ENCODE peak calls at places on chromosomes 4 and X, in ten cellular contexts. T is colonic mucosa, Q is ovary, D is glutamatergic neuron, K is left ventricle myocardium inferior, M is MCF 10A, Z is WTC11, A is tibial nerve, H is GM20000, O is GM13977. G is an unnamed sample.

GRCh38 chrX:80216086-80216485 is 201.5 kb downstream of the TBX22 start:
- DNase-seq in T (no peak), Q (no peak), D (no peak), K (no peak), M (peak; percentile 84), Z (no peak), A (no peak), H (no peak), O (no peak), G (no peak)

GRCh38 chr4:176654565-176655216 is 138.0 kb downstream of the VEGFC start:
- DNase-seq in T (no peak), Q (no peak), D (no peak), K (no peak), M (no peak), Z (no peak), A (no peak), H (no peak), O (no peak), G (no peak)

GRCh38 chr4:145681956-145682355 is 2.0 kb downstream of the C4orf51 start:
- DNase-seq in T (no peak), Q (no peak), D (no peak), K (no peak), M (peak; percentile 6), Z (no peak), A (no peak), H (no peak), O (no peak), G (no peak)

GRCh38 chrX:128653524-128653923 is 601.3 kb upstream of the ACTRT1 start:
- DNase-seq in T (no peak), Q (no peak), D (no peak), K (no peak), M (no peak), Z (no peak), A (no peak), H (no peak), O (no peak), G (no peak)

GRCh38 chr4:87068591-87069021 is 133.8 kb downstream of the AFF1 start:
- DNase-seq in T (no peak), Q (no peak), D (no peak), K (no peak), M (no peak), Z (no peak), A (no peak), H (no peak), O (no peak), G (no peak)

GRCh38 chr4:93066746-93067145 is 761.8 kb upstream of the ATOH1 start:
- DNase-seq in T (no peak), Q (no peak), D (no peak), K (no peak), M (peak; percentile 29), Z (no peak), A (no peak), H (no peak), O (no peak), G (no peak)

GRCh38 chrX:68584221-68584620 is 63.2 kb upstream of the STARD8 start:
- DNase-seq in T (no peak), Q (no peak), D (no peak), K (no peak), M (no peak), Z (no peak), A (no peak), H (no peak), O (no peak), G (no peak)

GRCh38 chrX:143873343-143873742 is 10.5 kb upstream of the UBE2NL start:
- DNase-seq in T (no peak), Q (no peak), D (no peak), K (no peak), M (peak; percentile 84), Z (no peak), A (no peak), H (no peak), O (no peak), G (no peak)

DNA sequence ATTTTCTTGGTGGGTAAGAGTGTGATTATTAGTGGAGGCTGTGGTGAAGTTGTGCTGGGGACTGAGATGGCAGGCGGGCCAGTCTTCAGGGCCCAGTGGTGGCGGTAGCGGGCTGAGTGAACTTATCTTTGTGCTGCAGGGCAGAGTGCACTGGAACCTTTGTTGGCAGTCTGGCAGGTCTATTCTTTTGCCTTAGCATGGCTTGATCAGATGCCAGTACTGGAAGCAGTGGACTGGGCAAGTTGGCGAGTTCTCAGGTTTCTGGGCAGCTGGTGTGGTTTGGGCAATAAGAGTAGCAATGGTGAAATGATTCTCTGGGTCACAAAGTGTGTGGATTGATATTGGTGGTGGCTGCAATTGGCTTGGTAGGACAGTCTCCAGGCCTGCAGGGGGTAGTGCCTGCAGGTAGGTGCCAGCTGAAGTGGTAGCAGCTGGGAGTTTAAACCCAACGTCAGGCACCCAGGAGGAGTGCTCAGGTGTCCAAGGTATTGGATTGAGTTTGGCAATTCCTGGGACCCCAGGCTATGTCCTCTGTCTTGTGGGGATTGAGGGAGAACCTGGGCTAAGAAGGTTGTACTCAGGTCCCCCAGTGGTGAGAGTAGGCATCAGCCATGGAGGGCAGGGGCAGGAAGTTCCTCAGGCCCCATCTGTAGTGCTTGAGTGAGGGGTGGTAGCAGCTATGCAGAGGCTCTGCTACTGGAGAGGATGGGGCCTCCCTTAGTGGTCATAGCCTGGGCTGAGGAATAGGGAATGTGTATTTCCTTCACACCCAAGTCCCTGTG is 34.9 kb upstream of the SLC25A14 start:
- DNase-seq in T (no peak), Q (no peak), D (no peak), K (no peak), M (no peak), Z (no peak), A (no peak), H (no peak), O (no peak), G (no peak)
- TF ChIP-seq CTCF in T (no peak), Q (no peak), D (no peak), K (no peak), M (no peak), Z (no peak), A (no peak), H (no peak), O (no peak), G (no peak)

GRCh38 chrX:47633671-47634590 is 4.2 kb upstream of the CFP start:
- DNase-seq in T (no peak), Q (no peak), D (no peak), K (no peak), M (no peak), Z (no peak), A (no peak), H (no peak), O (no peak), G (no peak)

GRCh38 chrX:47638816-47639215 is 9.1 kb upstream of the CFP start:
- DNase-seq in T (no peak), Q (no peak), D (no peak), K (no peak), M (no peak), Z (no peak), A (no peak), H (no peak), O (no peak), G (no peak)

GRCh38 chrX:47634871-47635575 is 5.3 kb upstream of the CFP start:
- DNase-seq in T (no peak), Q (no peak), D (no peak), K (no peak), M (no peak), Z (no peak), A (no peak), H (no peak), O (no peak), G (no peak)

GRCh38 chrX:47632664-47633063 is 2.9 kb upstream of the CFP start:
- DNase-seq in T (no peak), Q (no peak), D (no peak), K (no peak), M (no peak), Z (no peak), A (no peak), H (no peak), O (no peak), G (no peak)

DNA sequence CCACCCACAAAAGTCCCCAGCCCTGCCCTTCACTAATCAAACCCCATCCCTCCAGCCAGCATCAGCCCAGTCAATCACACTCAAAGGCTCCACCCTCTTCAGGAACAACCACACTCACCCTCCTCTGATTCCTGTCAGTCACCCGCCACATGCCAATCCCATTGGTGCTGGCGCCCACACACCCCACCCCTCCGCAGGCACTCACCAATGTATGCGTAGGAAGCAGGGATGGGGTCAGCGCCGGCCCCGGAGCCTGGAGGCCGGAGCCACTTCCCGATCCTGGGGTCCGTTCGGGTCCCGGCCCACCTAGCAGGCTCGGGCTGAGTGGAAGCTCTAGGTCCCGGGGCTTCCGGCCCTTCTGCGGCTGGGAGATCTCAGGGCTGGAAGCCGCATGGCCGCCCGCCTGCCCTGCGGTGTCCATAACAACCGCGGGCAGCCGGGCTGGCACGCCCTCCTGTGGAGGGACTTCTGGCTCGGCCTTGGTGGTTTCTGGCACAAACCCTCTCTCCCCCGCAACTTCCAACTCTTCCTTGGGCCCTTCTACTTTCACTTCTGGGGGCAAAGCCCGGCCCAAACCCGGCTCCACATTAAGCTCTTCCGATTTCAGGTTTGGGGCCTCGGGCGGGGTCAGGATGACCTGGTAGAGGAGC is 7.9 kb upstream of the CFP start:
- DNase-seq in T (peak; percentile 53), Q (peak; percentile 28), D (no peak), K (peak; percentile 25), M (no peak), Z (peak; percentile 70), A (no peak), H (peak; percentile 74), O (peak; percentile 70), G (no peak)
- TF ChIP-seq CTCF in T (no peak), Q (no peak), D (no peak), K (no peak), M (no peak), Z (no peak), A (no peak), H (peak; percentile 3), O (peak; percentile 45), G (no peak)

DNA sequence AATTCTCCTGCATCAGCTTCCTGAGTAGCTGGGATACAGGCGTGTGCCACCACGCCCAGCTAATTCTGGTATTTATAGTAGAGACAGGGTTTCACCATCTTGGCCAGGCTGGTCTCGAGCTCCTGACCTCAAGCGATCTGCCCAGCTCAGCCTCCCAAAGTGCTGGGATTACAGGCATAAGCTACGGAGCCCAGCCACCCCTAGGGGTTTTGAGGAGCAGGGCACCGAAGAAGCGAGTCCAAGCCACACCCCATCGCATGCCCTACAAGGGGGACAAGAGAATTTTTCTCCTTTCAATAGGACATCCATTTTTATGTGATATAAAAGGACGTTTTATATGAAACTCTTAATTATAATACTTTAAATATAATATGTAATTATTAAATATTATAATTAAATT is 13.9 kb upstream of the KLF3 start:
- DNase-seq in T (no peak), Q (no peak), D (no peak), K (no peak), M (no peak), Z (no peak), A (no peak), H (no peak), O (no peak), G (no peak)
- TF ChIP-seq CTCF in T (no peak), Q (no peak), D (no peak), K (no peak), M (no peak), Z (no peak), A (no peak), H (no peak), O (no peak), G (no peak)

GRCh38 chrX:72604112-72604511 is 31.5 kb upstream of the HDAC8 start:
- DNase-seq in T (no peak), Q (no peak), D (no peak), K (no peak), M (no peak), Z (no peak), A (no peak), H (peak; percentile 2), O (no peak), G (no peak)

GRCh38 chrX:72604705-72605104 is 32.1 kb upstream of the HDAC8 start:
- DNase-seq in T (no peak), Q (no peak), D (no peak), K (no peak), M (no peak), Z (no peak), A (no peak), H (no peak), O (no peak), G (no peak)

GRCh38 chrX:72609313-72609712 is 36.7 kb upstream of the HDAC8 start:
- DNase-seq in T (no peak), Q (no peak), D (no peak), K (no peak), M (peak; percentile 9), Z (no peak), A (no peak), H (peak; percentile 1), O (no peak), G (no peak)
- TF ChIP-seq CTCF in T (no peak), Q (no peak), D (no peak), K (peak; percentile 39), M (peak; percentile 29), Z (no peak), A (no peak), H (no peak), O (peak; percentile 10), G (no peak)

G was measured in endothelial cell.